ENCODE peak calls at places on chromosome 4, in five cellular contexts. P is stimulated activated CD4-positive, alpha-beta T cell treated with anti-CD3 and anti-CD28 coated beads, Interleukin-2, amount 100 ng/mL, for 24 hours; K is mesothelial cell of epicardium; N is naive thymus-derived CD4-positive, alpha-beta T cell; U is Calu3. G is an unnamed sample.
A peak's percentile ranks its signal among the peaks of the same experiment; 100 is the strongest.

GRCh38 chr4:176579233-176579632 is 213.5 kb downstream of the VEGFC start:
- DNase-seq in P (no peak), K (no peak), N (no peak), U (no peak), G (no peak)

GRCh38 chr4:3042226-3042625 is 32.1 kb downstream of the HTT-AS start:
- DNase-seq in P (no peak), K (no peak), N (no peak), U (no peak), G (no peak)

GRCh38 chr4:93053140-93053539 is 749.4 kb downstream of the GRID2 start:
- DNase-seq in P (no peak), K (no peak), N (no peak), U (no peak), G (no peak)

GRCh38 chr4:119659576-119659975 is 31.0 kb upstream of the PDE5A start:
- DNase-seq in P (no peak), K (no peak), N (no peak), U (no peak), G (no peak)

GRCh38 chr4:112073201-112073600 is 72.1 kb upstream of the FAM241A start:
- DNase-seq in P (no peak), K (no peak), N (no peak), U (no peak), G (no peak)

GRCh38 chr4:71974681-71975080 is 57.1 kb upstream of the NPFFR2 start:
- DNase-seq in P (no peak), K (no peak), N (no peak), U (peak; percentile 38), G (no peak)

GRCh38 chr4:25767877-25768475 is 94.8 kb downstream of the SEL1L3 start:
- DNase-seq in P (peak; percentile 3), K (no peak), N (no peak), U (peak; percentile 27), G (no peak)

GRCh38 chr4:162891788-162892707 is 274.6 kb downstream of the NAF1 start:
- DNase-seq in P (no peak), K (no peak), N (no peak), U (no peak), G (no peak)

GRCh38 chr4:28250646-28251045 is 1390.0 kb downstream of the STIM2 start:
- DNase-seq in P (no peak), K (no peak), N (no peak), U (no peak), G (no peak)

GRCh38 chr4:67545996-67546356 is 673 bp upstream of the CENPC start:
- DNase-seq in P (no peak), K (no peak), N (no peak), U (no peak), G (no peak)

GRCh38 chr4:24770111-24770584 is 25.2 kb upstream of the SOD3 start:
- DNase-seq in P (peak; percentile 1), K (no peak), N (no peak), U (peak; percentile 53), G (no peak)

GRCh38 chr4:178553201-178553600 is 1111.0 kb upstream of the AGA start:
- DNase-seq in P (no peak), K (no peak), N (no peak), U (no peak), G (no peak)

GRCh38 chr4:65467280-65467679 is 203.0 kb downstream of the EPHA5 start:
- DNase-seq in P (no peak), K (no peak), N (no peak), U (no peak), G (no peak)

GRCh38 chr4:139556735-139557505 is 901 bp upstream of the SETD7 start:
- DNase-seq in P (peak; percentile 65), K (peak; percentile 23), N (peak; percentile 61), U (peak; percentile 42), G (no peak)

GRCh38 chr4:84451546-84451945 is 47.5 kb downstream of the NKX6-1 start:
- DNase-seq in P (no peak), K (no peak), N (no peak), U (no peak), G (no peak)

GRCh38 chr4:115145393-115146160 is 32.2 kb upstream of the NDST4 start:
- DNase-seq in P (no peak), K (no peak), N (no peak), U (no peak), G (no peak)

GRCh38 chr4:31041385-31041784 is 321.2 kb downstream of the PCDH7 start:
- DNase-seq in P (no peak), K (no peak), N (no peak), U (no peak), G (no peak)

GRCh38 chr4:110508827-110509446 is 33.0 kb downstream of the ENPEP start:
- DNase-seq in P (no peak), K (no peak), N (no peak), U (no peak), G (no peak)

GRCh38 chr4:42638993-42639392 is 17.9 kb downstream of the ATP8A1 start:
- DNase-seq in P (no peak), K (no peak), N (no peak), U (no peak), G (no peak)

GRCh38 chr4:2180410-2180809 is 61.5 kb downstream of the HAUS3 start:
- DNase-seq in P (no peak), K (no peak), N (no peak), U (no peak), G (no peak)

GRCh38 chr4:86831262-86832090 is 17.7 kb downstream of the SLC10A6 start:
- DNase-seq in P (no peak), K (no peak), N (no peak), U (peak; percentile 60), G (no peak)

GRCh38 chr4:7511509-7511908 is 76.8 kb upstream of the PSAPL1 start:
- DNase-seq in P (no peak), K (no peak), N (no peak), U (no peak), G (no peak)

GRCh38 chr4:182555997-182556418 is 312.8 kb downstream of the TENM3 start:
- DNase-seq in P (no peak), K (no peak), N (no peak), U (no peak), G (no peak)

GRCh38 chr4:110197421-110198398 is 705 bp downstream of the ELOVL6 start:
- DNase-seq in P (peak; percentile 63), K (peak; percentile 22), N (peak; percentile 63), U (peak; percentile 23), G (peak; percentile 17)

GRCh38 chr4:155854597-155855226 is 11.4 kb downstream of the ASIC5 start:
- DNase-seq in P (no peak), K (no peak), N (no peak), U (no peak), G (no peak)

GRCh38 chr4:48071171-48071570 is 54.6 kb downstream of the NIPAL1 start:
- DNase-seq in P (no peak), K (no peak), N (no peak), U (peak; percentile 25), G (no peak)

GRCh38 chr4:128281354-128281753 is 6.3 kb downstream of the PGRMC2 start:
- DNase-seq in P (no peak), K (no peak), N (no peak), U (no peak), G (no peak)

GRCh38 chr4:109007976-109008375 is 245.1 kb upstream of the ETNPPL start:
- DNase-seq in P (no peak), K (no peak), N (no peak), U (no peak), G (no peak)

GRCh38 chr4:89410687-89411086 is 103.1 kb upstream of the GPRIN3 start:
- DNase-seq in P (no peak), K (no peak), N (no peak), U (no peak), G (no peak)

GRCh38 chr4:5814421-5814820 is 78.5 kb downstream of the CRMP1 start:
- DNase-seq in P (no peak), K (no peak), N (no peak), U (no peak), G (no peak)